ENCODE peak calls at places on chromosomes 13 and 19, in four cellular contexts. One of them, this sample, is unnamed.

GRCh38 chr19:23474761-23475160 is 79.5 kb upstream of the ZNF91 start:
- DNase-seq in cardiac muscle cell: no peak
- DNase-seq in PC-3: no peak
- DNase-seq in gastrocnemius medialis: no peak
- DNase-seq in this sample: no peak

GRCh38 chr19:27671876-27672275 is 1541.1 kb downstream of the UQCRFS1 start:
- DNase-seq in cardiac muscle cell: no peak
- DNase-seq in PC-3: no peak
- DNase-seq in gastrocnemius medialis: no peak
- DNase-seq in this sample: no peak

GRCh38 chr19:50026550-50026906 is 723 bp downstream of the ZNF473 start:
- DNase-seq in cardiac muscle cell: no peak
- DNase-seq in PC-3: no peak
- DNase-seq in gastrocnemius medialis: no peak
- DNase-seq in this sample: no peak

GRCh38 chr13:27012482-27013197 is 159.0 kb downstream of the USP12 start:
- DNase-seq in cardiac muscle cell: no peak
- DNase-seq in PC-3: peak; percentile 59
- DNase-seq in gastrocnemius medialis: no peak
- DNase-seq in this sample: no peak

GRCh38 chr19:12788682-12789097 is 2.6 kb upstream of the JUNB start:
- DNase-seq in cardiac muscle cell: peak; percentile 73
- DNase-seq in PC-3: peak; percentile 63
- DNase-seq in gastrocnemius medialis: no peak
- DNase-seq in this sample: no peak

GRCh38 chr19:47353307-47353712 is 4.2 kb downstream of the DHX34 start:
- DNase-seq in cardiac muscle cell: no peak
- DNase-seq in PC-3: no peak
- DNase-seq in gastrocnemius medialis: no peak
- DNase-seq in this sample: no peak

GRCh38 chr13:75889427-75889826 is 253.3 kb downstream of the LMO7 start:
- DNase-seq in cardiac muscle cell: no peak
- DNase-seq in PC-3: no peak
- DNase-seq in gastrocnemius medialis: no peak
- DNase-seq in this sample: no peak

GRCh38 chr19:52190679-52191293 is 934 bp downstream of the PPP2R1A start:
- DNase-seq in cardiac muscle cell: no peak
- DNase-seq in PC-3: peak; percentile 30
- DNase-seq in gastrocnemius medialis: no peak
- DNase-seq in this sample: no peak

GRCh38 chr19:48632692-48633147 is 4.5 kb downstream of the DBP start:
- DNase-seq in cardiac muscle cell: no peak
- DNase-seq in PC-3: no peak
- DNase-seq in gastrocnemius medialis: no peak
- DNase-seq in this sample: no peak

GRCh38 chr13:65540064-65540635 is 1690.0 kb downstream of the PCDH9 start:
- DNase-seq in cardiac muscle cell: no peak
- DNase-seq in PC-3: peak; percentile 79
- DNase-seq in gastrocnemius medialis: no peak
- DNase-seq in this sample: no peak

GRCh38 chr19:51201712-51202111 is 23.2 kb upstream of the CD33 start:
- DNase-seq in cardiac muscle cell: no peak
- DNase-seq in PC-3: no peak
- DNase-seq in gastrocnemius medialis: no peak
- DNase-seq in this sample: no peak

GRCh38 chr19:7850429-7850819 is 20.4 kb downstream of the EVI5L start:
- DNase-seq in cardiac muscle cell: peak; percentile 82
- DNase-seq in PC-3: no peak
- DNase-seq in gastrocnemius medialis: no peak
- DNase-seq in this sample: no peak

GRCh38 chr19:47075179-47075811 is 26.9 kb upstream of the TMEM160 start:
- DNase-seq in cardiac muscle cell: no peak
- DNase-seq in PC-3: no peak
- DNase-seq in gastrocnemius medialis: no peak
- DNase-seq in this sample: no peak

GRCh38 chr13:59247166-59247565 is 916.6 kb downstream of the DIAPH3 start:
- DNase-seq in cardiac muscle cell: no peak
- DNase-seq in PC-3: no peak
- DNase-seq in gastrocnemius medialis: no peak
- DNase-seq in this sample: no peak

GRCh38 chr13:26742691-26743358 is 17.8 kb downstream of the GPR12 start:
- DNase-seq in cardiac muscle cell: no peak
- DNase-seq in PC-3: no peak
- DNase-seq in gastrocnemius medialis: no peak
- DNase-seq in this sample: no peak

GRCh38 chr13:46556380-46556779 is 3.4 kb downstream of the LRCH1 start:
- DNase-seq in cardiac muscle cell: no peak
- DNase-seq in PC-3: no peak
- DNase-seq in gastrocnemius medialis: no peak
- DNase-seq in this sample: no peak

DNA sequence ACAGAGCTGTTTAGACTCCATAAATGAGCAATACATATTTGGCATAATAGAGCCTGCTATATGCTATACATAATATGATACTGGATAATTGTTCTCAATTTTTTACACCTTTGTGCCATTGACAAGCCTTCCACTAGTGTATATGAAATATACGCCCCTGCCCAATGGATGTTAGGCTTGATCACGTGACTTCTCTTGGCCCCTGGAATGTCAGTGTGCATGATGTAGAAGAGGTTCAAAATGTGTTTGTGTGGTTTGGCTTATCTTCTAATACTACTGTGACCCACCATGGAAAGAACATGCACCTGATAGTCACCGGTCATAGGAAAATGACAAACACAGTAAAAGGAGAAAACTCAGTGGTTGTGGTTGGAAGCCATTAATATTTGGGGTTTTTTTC is 479.4 kb downstream of the PCDH20 start:
- DNase-seq in cardiac muscle cell: no peak
- DNase-seq in PC-3: no peak
- DNase-seq in gastrocnemius medialis: no peak
- DNase-seq in this sample: no peak
- H3K4me1 ChIP-seq in cardiac muscle cell: no peaks in the 10 kb centered on the region
- H3K4me1 ChIP-seq in PC-3: peaks cover 26% of the 10 kb centered on the region
- H3K4me1 ChIP-seq in gastrocnemius medialis: no peaks in the 10 kb centered on the region
- H3K4me1 ChIP-seq in this sample: no peaks in the 10 kb centered on the region

GRCh38 chr19:16293133-16294085 is 31.2 kb upstream of the KLF2 start:
- DNase-seq in cardiac muscle cell: no peak
- DNase-seq in PC-3: peak; percentile 90
- DNase-seq in gastrocnemius medialis: peak; percentile 58
- DNase-seq in this sample: no peak

GRCh38 chr19:16296713-16297112 is 27.9 kb upstream of the KLF2 start:
- DNase-seq in cardiac muscle cell: no peak
- DNase-seq in PC-3: peak; percentile 67
- DNase-seq in gastrocnemius medialis: no peak
- DNase-seq in this sample: no peak

GRCh38 chr19:16298334-16298733 is 26.3 kb upstream of the KLF2 start:
- DNase-seq in cardiac muscle cell: no peak
- DNase-seq in PC-3: no peak
- DNase-seq in gastrocnemius medialis: no peak
- DNase-seq in this sample: no peak

GRCh38 chr19:16297575-16298178 is 26.9 kb upstream of the KLF2 start:
- DNase-seq in cardiac muscle cell: no peak
- DNase-seq in PC-3: peak; percentile 12
- DNase-seq in gastrocnemius medialis: no peak
- DNase-seq in this sample: no peak

DNA sequence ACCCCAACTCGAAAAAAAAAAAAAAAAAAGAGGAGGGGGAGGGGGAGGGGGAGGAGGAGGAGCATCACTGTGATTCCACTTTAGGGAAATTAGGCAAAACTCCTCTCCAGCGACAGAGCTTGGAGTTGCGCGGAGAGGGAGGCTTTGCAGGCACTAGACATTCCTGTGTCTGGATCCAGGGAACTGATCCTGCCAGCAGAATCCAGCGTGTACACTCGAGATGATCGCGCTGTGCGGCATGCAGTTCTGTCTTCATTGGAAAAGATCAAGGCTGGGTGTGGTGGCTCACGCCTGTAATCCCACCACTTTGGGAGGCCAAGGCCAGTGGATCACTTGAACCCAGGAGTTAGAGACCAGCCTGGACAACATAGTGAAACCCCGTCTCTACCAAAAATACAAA is 29.6 kb upstream of the KLF2 start:
- DNase-seq in cardiac muscle cell: no peak
- DNase-seq in PC-3: no peak
- DNase-seq in gastrocnemius medialis: no peak
- DNase-seq in this sample: no peak
- H3K4me1 ChIP-seq in cardiac muscle cell: peaks cover 11% of the 10 kb centered on the region
- H3K4me1 ChIP-seq in PC-3: peaks cover 33% of the 10 kb centered on the region
- H3K4me1 ChIP-seq in gastrocnemius medialis: peaks cover 25% of the 10 kb centered on the region
- H3K4me1 ChIP-seq in this sample: no peaks in the 10 kb centered on the region

DNA sequence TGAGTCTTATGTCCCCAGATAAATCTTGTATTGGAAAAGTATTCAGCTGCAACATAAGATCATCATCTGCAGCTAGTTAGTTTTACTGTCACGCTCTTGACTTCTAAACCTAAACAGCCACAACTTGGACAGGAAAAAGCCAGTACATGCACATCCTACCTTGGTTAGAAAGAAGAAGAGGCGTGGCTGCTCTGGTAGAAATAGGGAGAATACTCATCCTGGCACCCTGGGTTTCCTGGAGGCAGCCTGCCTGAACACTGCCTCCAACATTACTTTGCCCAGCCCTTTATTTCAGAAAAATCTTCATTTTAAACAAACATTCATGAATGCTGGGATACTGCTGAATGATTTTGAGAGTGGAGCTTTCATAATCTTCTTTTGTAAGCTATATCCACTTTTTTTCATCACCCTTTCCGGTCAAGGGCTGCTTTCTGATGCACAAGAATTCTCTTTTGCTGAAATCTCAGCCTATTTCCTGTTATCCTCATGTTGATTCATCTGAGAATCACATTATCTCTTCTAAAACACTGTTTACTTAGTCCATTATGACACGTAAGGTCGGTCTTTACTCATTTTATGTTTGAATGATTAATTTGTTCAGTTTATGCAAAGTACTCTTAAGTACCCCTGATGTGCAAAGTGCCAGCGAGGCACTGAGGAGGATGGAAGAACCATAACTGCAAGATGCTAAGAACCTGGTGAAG is 55.2 kb downstream of the STARD13 start:
- DNase-seq in cardiac muscle cell: no peak
- DNase-seq in PC-3: peak; percentile 63
- DNase-seq in gastrocnemius medialis: no peak
- DNase-seq in this sample: no peak
- H3K4me1 ChIP-seq in cardiac muscle cell: peaks cover 54% of the 10 kb centered on the region
- H3K4me1 ChIP-seq in PC-3: peaks cover 54% of the 10 kb centered on the region
- H3K4me1 ChIP-seq in gastrocnemius medialis: peaks cover 25% of the 10 kb centered on the region
- H3K4me1 ChIP-seq in this sample: peaks cover 4% of the 10 kb centered on the region

GRCh38 chr19:57815247-57816075 is 748 bp upstream of the ZNF552 start:
- DNase-seq in cardiac muscle cell: no peak
- DNase-seq in PC-3: no peak
- DNase-seq in gastrocnemius medialis: no peak
- DNase-seq in this sample: no peak
- H3K4me1 ChIP-seq in cardiac muscle cell: peaks cover 3% of the 10 kb centered on the region
- H3K4me1 ChIP-seq in PC-3: peaks cover 10% of the 10 kb centered on the region
- H3K4me1 ChIP-seq in gastrocnemius medialis: peaks cover 30% of the 10 kb centered on the region
- H3K4me1 ChIP-seq in this sample: peaks cover 30% of the 10 kb centered on the region

GRCh38 chr19:3455393-3455955 is 24.9 kb downstream of the SMIM24 start:
- DNase-seq in cardiac muscle cell: no peak
- DNase-seq in PC-3: no peak
- DNase-seq in gastrocnemius medialis: no peak
- DNase-seq in this sample: no peak
- H3K4me1 ChIP-seq in cardiac muscle cell: peaks cover 19% of the 10 kb centered on the region
- H3K4me1 ChIP-seq in PC-3: peaks cover 8% of the 10 kb centered on the region
- H3K4me1 ChIP-seq in gastrocnemius medialis: peaks cover 34% of the 10 kb centered on the region
- H3K4me1 ChIP-seq in this sample: no peaks in the 10 kb centered on the region

GRCh38 chr13:51618626-51619025 is 34.4 kb downstream of the WDFY2 start:
- DNase-seq in cardiac muscle cell: no peak
- DNase-seq in PC-3: no peak
- DNase-seq in gastrocnemius medialis: no peak
- DNase-seq in this sample: no peak
- H3K4me1 ChIP-seq in cardiac muscle cell: peaks cover 9% of the 10 kb centered on the region
- H3K4me1 ChIP-seq in PC-3: peaks cover 19% of the 10 kb centered on the region
- H3K4me1 ChIP-seq in gastrocnemius medialis: peaks cover 6% of the 10 kb centered on the region
- H3K4me1 ChIP-seq in this sample: peaks cover 3% of the 10 kb centered on the region

GRCh38 chr13:110273254-110273653 is 33.7 kb downstream of the COL4A1 start:
- DNase-seq in cardiac muscle cell: no peak
- DNase-seq in PC-3: no peak
- DNase-seq in gastrocnemius medialis: no peak
- DNase-seq in this sample: no peak
- H3K4me1 ChIP-seq in cardiac muscle cell: peaks cover 7% of the 10 kb centered on the region
- H3K4me1 ChIP-seq in PC-3: no peaks in the 10 kb centered on the region
- H3K4me1 ChIP-seq in gastrocnemius medialis: peaks cover 10% of the 10 kb centered on the region
- H3K4me1 ChIP-seq in this sample: no peaks in the 10 kb centered on the region

GRCh38 chr19:17481986-17482385 is 11.7 kb downstream of the SLC27A1 start:
- DNase-seq in cardiac muscle cell: no peak
- DNase-seq in PC-3: no peak
- DNase-seq in gastrocnemius medialis: no peak
- DNase-seq in this sample: no peak

GRCh38 chr19:17482877-17483604 is 12.7 kb downstream of the SLC27A1 start:
- DNase-seq in cardiac muscle cell: no peak
- DNase-seq in PC-3: no peak
- DNase-seq in gastrocnemius medialis: no peak
- DNase-seq in this sample: no peak

GRCh38 chr19:17486545-17486944 is 16.2 kb downstream of the SLC27A1 start:
- DNase-seq in cardiac muscle cell: no peak
- DNase-seq in PC-3: no peak
- DNase-seq in gastrocnemius medialis: no peak
- DNase-seq in this sample: no peak

GRCh38 chr19:17484520-17485180 is 14.3 kb downstream of the SLC27A1 start:
- DNase-seq in cardiac muscle cell: no peak
- DNase-seq in PC-3: no peak
- DNase-seq in gastrocnemius medialis: no peak
- DNase-seq in this sample: no peak

DNA sequence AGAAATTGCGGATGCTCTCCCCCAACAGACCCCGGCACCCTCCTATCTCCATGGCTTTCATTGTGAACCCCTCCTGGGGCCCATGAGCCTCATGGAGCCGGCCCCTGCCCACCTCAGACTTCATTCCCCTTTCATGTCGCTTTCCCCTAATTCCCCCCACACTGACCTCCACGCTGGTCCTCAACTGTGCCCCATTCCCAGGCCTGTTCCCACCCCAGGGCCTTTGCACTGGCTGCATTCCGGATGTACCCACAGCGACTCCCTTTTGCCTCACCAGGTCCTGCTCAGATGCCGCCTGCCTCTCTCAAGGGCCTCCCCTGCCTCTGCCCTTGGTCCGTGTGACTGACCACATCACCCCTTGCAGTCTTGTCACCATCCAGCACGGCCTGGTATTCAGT is 13.3 kb downstream of the SLC27A1 start:
- DNase-seq in cardiac muscle cell: no peak
- DNase-seq in PC-3: no peak
- DNase-seq in gastrocnemius medialis: no peak
- DNase-seq in this sample: no peak
- H3K4me1 ChIP-seq in cardiac muscle cell: peaks cover 3% of the 10 kb centered on the region
- H3K4me1 ChIP-seq in PC-3: peaks cover 5% of the 10 kb centered on the region
- H3K4me1 ChIP-seq in gastrocnemius medialis: peaks cover 9% of the 10 kb centered on the region
- H3K4me1 ChIP-seq in this sample: peaks cover 13% of the 10 kb centered on the region

GRCh38 chr19:16366056-16366432 is 41.4 kb downstream of the KLF2 start:
- DNase-seq in cardiac muscle cell: no peak
- DNase-seq in PC-3: no peak
- DNase-seq in gastrocnemius medialis: no peak
- DNase-seq in this sample: no peak
- H3K4me1 ChIP-seq in cardiac muscle cell: peaks cover 14% of the 10 kb centered on the region
- H3K4me1 ChIP-seq in PC-3: no peaks in the 10 kb centered on the region
- H3K4me1 ChIP-seq in gastrocnemius medialis: peaks cover 18% of the 10 kb centered on the region
- H3K4me1 ChIP-seq in this sample: peaks cover 88% of the 10 kb centered on the region

GRCh38 chr19:6683971-6684370 is 14.0 kb upstream of the TNFSF14 start:
- DNase-seq in cardiac muscle cell: no peak
- DNase-seq in PC-3: no peak
- DNase-seq in gastrocnemius medialis: no peak
- DNase-seq in this sample: no peak
- H3K4me1 ChIP-seq in cardiac muscle cell: no peaks in the 10 kb centered on the region
- H3K4me1 ChIP-seq in PC-3: peaks cover 18% of the 10 kb centered on the region
- H3K4me1 ChIP-seq in gastrocnemius medialis: no peaks in the 10 kb centered on the region
- H3K4me1 ChIP-seq in this sample: no peaks in the 10 kb centered on the region